ENCODE peak calls at places on chromosomes 1 and 21, in six cellular contexts. H is fibroblast of lung, W is K562, J is dorsolateral prefrontal cortex, R is AG04449, B is upper lobe of left lung. S is an unnamed sample.

GRCh38 chr1:201016211-201016651 is 7.3 kb downstream of the KIF21B start:
- DNase-seq in H (peak), W (peak), J (peak), R (no peak), B (peak), S (peak)

GRCh38 chr1:236334893-236335545 is 53.3 kb upstream of the ERO1B start:
- DNase-seq in H (no peak), W (no peak), J (no peak), R (no peak), B (no peak), S (peak)

GRCh38 chr1:33176362-33176850 is 5.4 kb downstream of the TRIM62 start:
- DNase-seq in H (no peak), W (no peak), J (no peak), R (no peak), B (no peak), S (no peak)

GRCh38 chr1:52707927-52708655 is 9.9 kb upstream of the COA7 start:
- DNase-seq in H (peak), W (no peak), J (no peak), R (peak), B (peak), S (peak)

GRCh38 chr1:226118357-226118756 is 55.8 kb downstream of the H3-3A start:
- DNase-seq in H (no peak), W (no peak), J (no peak), R (no peak), B (no peak), S (no peak)

GRCh38 chr1:48916121-48917069 is 139.7 kb upstream of the BEND5 start:
- DNase-seq in H (peak), W (no peak), J (no peak), R (peak), B (no peak), S (peak)

GRCh38 chr1:18561967-18562366 is 68.7 kb upstream of the PAX7 start:
- DNase-seq in H (no peak), W (no peak), J (no peak), R (no peak), B (no peak), S (no peak)

GRCh38 chr1:239854956-239855355 is 236.7 kb upstream of the FMN2 start:
- DNase-seq in H (no peak), W (no peak), J (no peak), R (no peak), B (no peak), S (peak)

GRCh38 chr1:168179411-168180147 is 817 bp downstream of the TIPRL start:
- DNase-seq in H (peak), W (peak), J (no peak), R (no peak), B (no peak), S (peak)

GRCh38 chr21:45919593-45919992 is 62.0 kb upstream of the COL6A1 start:
- DNase-seq in H (no peak), W (no peak), J (no peak), R (no peak), B (no peak), S (no peak)

GRCh38 chr1:92479587-92479986 is 7.1 kb downstream of the GFI1 start:
- DNase-seq in H (no peak), W (no peak), J (no peak), R (no peak), B (no peak), S (no peak)

DNA sequence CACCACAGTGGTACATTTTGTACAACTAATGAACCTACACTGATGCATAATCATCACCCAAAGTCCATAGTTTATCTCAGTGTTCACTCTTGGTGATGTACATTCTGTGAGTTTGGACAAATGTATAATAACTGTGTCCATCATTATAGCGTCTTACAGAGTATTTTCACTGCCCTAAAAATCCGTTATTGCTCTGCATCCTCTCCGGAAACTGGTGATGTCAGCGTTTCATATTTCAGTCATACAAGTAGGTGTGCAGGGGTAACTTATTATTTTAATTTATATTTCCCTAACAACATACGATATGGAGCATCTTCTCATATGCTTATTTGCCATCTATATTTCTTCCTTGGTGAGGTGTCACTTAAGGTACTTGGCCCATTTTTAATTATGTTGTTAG is 23.1 kb downstream of the OR13G1 start:
- DNase-seq in H (no peak), W (no peak), J (no peak), R (no peak), B (no peak), S (no peak)
- TF ChIP-seq CTCF in H (no peak), W (no peak), J (no peak), R (no peak), B (no peak), S (no peak)

GRCh38 chr1:155648207-155649147 is 38.5 kb downstream of the MSTO1 start:
- DNase-seq in H (peak), W (no peak), J (no peak), R (peak), B (peak), S (peak)
- TF ChIP-seq CTCF in H (peak), W (peak), J (peak), R (peak), B (peak), S (peak)

GRCh38 chr1:87279966-87280535 is 48.6 kb upstream of the LMO4 start:
- DNase-seq in H (peak), W (no peak), J (no peak), R (no peak), B (no peak), S (peak)
- TF ChIP-seq CTCF in H (peak), W (peak), J (no peak), R (no peak), B (no peak), S (no peak)

GRCh38 chr1:47522890-47523811 is 85.3 kb downstream of the FOXD2 start:
- DNase-seq in H (no peak), W (no peak), J (no peak), R (no peak), B (no peak), S (no peak)

GRCh38 chr1:47523812-47524170 is 85.9 kb downstream of the FOXD2 start:
- DNase-seq in H (no peak), W (no peak), J (no peak), R (no peak), B (no peak), S (no peak)

GRCh38 chr1:47521034-47521871 is 83.4 kb downstream of the FOXD2 start:
- DNase-seq in H (no peak), W (no peak), J (no peak), R (no peak), B (no peak), S (no peak)

GRCh38 chr1:47519491-47519890 is 81.6 kb downstream of the FOXD2 start:
- DNase-seq in H (no peak), W (no peak), J (no peak), R (no peak), B (no peak), S (no peak)

GRCh38 chr1:47519971-47520370 is 82.1 kb downstream of the FOXD2 start:
- DNase-seq in H (no peak), W (no peak), J (no peak), R (no peak), B (no peak), S (no peak)
- TF ChIP-seq CTCF in H (no peak), W (no peak), J (no peak), R (no peak), B (no peak), S (no peak)

DNA sequence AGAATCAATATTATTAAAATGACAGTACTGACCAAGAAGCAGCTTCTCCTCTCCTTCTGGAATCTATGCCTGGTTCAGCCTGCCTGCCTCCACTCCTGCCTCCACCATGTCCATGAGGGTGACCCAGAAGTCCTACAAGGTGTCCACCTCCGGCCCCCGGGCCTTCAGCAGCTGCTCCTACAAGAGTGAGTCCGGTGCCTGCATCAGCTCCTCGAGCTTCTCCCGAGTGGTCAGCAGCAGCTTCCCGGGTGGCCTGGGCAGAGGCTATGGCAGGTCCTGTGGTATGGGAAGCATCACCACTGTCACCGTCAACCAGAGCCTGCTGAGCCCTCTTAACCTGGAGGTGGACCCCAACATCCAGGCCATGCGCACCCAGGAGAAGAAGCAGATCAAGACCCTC is 822.4 kb upstream of the NEGR1 start:
- DNase-seq in H (no peak), W (no peak), J (no peak), R (no peak), B (no peak), S (no peak)
- TF ChIP-seq CTCF in H (no peak), W (no peak), J (no peak), R (no peak), B (no peak), S (no peak)

S was measured in MCF 10A.